ENCODE peak calls at places on chromosomes 6 and 20, in ten cellular contexts. One of them, this sample, is unnamed. For H3K36me3, the result is how much of the 10 kb centered on the place peaks cover.

GRCh38 chr20:57619053-57619831 is 984 bp downstream of the ZBP1 start:
- DNase-seq in body of pancreas: no peak
- DNase-seq in hepatocyte: no peak
- DNase-seq in GM23248: no peak
- DNase-seq in bronchial epithelial cell: no peak
- DNase-seq in esophagus muscularis mucosa: no peak
- DNase-seq in HCT116: no peak
- DNase-seq in cardiac muscle cell: no peak
- DNase-seq in H7: no peak
- DNase-seq in osteoblast: no peak
- DNase-seq in this sample: no peak

GRCh38 chr6:16322666-16323312 is 84.4 kb downstream of the GMPR start:
- DNase-seq in body of pancreas: peak
- DNase-seq in hepatocyte: peak
- DNase-seq in GM23248: peak
- DNase-seq in bronchial epithelial cell: peak
- DNase-seq in esophagus muscularis mucosa: no peak
- DNase-seq in HCT116: no peak
- DNase-seq in cardiac muscle cell: peak
- DNase-seq in H7: no peak
- DNase-seq in osteoblast: peak
- DNase-seq in this sample: peak

GRCh38 chr20:61303675-61304074 is 51.6 kb downstream of the CDH4 start:
- DNase-seq in body of pancreas: no peak
- DNase-seq in hepatocyte: no peak
- DNase-seq in GM23248: no peak
- DNase-seq in bronchial epithelial cell: no peak
- DNase-seq in esophagus muscularis mucosa: no peak
- DNase-seq in HCT116: no peak
- DNase-seq in cardiac muscle cell: no peak
- DNase-seq in H7: no peak
- DNase-seq in osteoblast: peak
- DNase-seq in this sample: no peak

GRCh38 chr6:9942131-9942530 is 472.7 kb downstream of the TFAP2A start:
- DNase-seq in body of pancreas: no peak
- DNase-seq in hepatocyte: no peak
- DNase-seq in GM23248: no peak
- DNase-seq in bronchial epithelial cell: no peak
- DNase-seq in esophagus muscularis mucosa: no peak
- DNase-seq in HCT116: no peak
- DNase-seq in cardiac muscle cell: no peak
- DNase-seq in H7: no peak
- DNase-seq in osteoblast: no peak
- DNase-seq in this sample: no peak

GRCh38 chr6:129889580-129889979 is 28.5 kb upstream of the TMEM244 start:
- DNase-seq in body of pancreas: no peak
- DNase-seq in hepatocyte: no peak
- DNase-seq in GM23248: peak
- DNase-seq in bronchial epithelial cell: peak
- DNase-seq in esophagus muscularis mucosa: no peak
- DNase-seq in HCT116: no peak
- DNase-seq in cardiac muscle cell: peak
- DNase-seq in H7: no peak
- DNase-seq in osteoblast: peak
- DNase-seq in this sample: no peak

GRCh38 chr20:10357974-10358373 is 76.0 kb downstream of the MKKS start:
- DNase-seq in body of pancreas: no peak
- DNase-seq in hepatocyte: no peak
- DNase-seq in GM23248: peak
- DNase-seq in bronchial epithelial cell: no peak
- DNase-seq in esophagus muscularis mucosa: no peak
- DNase-seq in HCT116: no peak
- DNase-seq in cardiac muscle cell: peak
- DNase-seq in H7: no peak
- DNase-seq in osteoblast: no peak
- DNase-seq in this sample: no peak

GRCh38 chr6:1230689-1231605 is 81.0 kb upstream of the FOXQ1 start:
- DNase-seq in body of pancreas: no peak
- DNase-seq in hepatocyte: no peak
- DNase-seq in GM23248: no peak
- DNase-seq in bronchial epithelial cell: no peak
- DNase-seq in esophagus muscularis mucosa: no peak
- DNase-seq in HCT116: no peak
- DNase-seq in cardiac muscle cell: no peak
- DNase-seq in H7: no peak
- DNase-seq in osteoblast: no peak
- DNase-seq in this sample: peak

GRCh38 chr6:163661271-163661671 is 246.8 kb downstream of the QKI start:
- DNase-seq in body of pancreas: no peak
- DNase-seq in hepatocyte: no peak
- DNase-seq in GM23248: no peak
- DNase-seq in bronchial epithelial cell: no peak
- DNase-seq in esophagus muscularis mucosa: peak
- DNase-seq in HCT116: no peak
- DNase-seq in cardiac muscle cell: no peak
- DNase-seq in H7: no peak
- DNase-seq in osteoblast: no peak
- DNase-seq in this sample: no peak

GRCh38 chr6:47414517-47415167 is 62.9 kb upstream of the CD2AP start:
- DNase-seq in body of pancreas: no peak
- DNase-seq in hepatocyte: peak
- DNase-seq in GM23248: peak
- DNase-seq in bronchial epithelial cell: peak
- DNase-seq in esophagus muscularis mucosa: no peak
- DNase-seq in HCT116: no peak
- DNase-seq in cardiac muscle cell: peak
- DNase-seq in H7: no peak
- DNase-seq in osteoblast: peak
- DNase-seq in this sample: no peak

GRCh38 chr20:17969276-17969883 is 562 bp downstream of the MGME1 start:
- DNase-seq in body of pancreas: peak
- DNase-seq in hepatocyte: peak
- DNase-seq in GM23248: peak
- DNase-seq in bronchial epithelial cell: peak
- DNase-seq in esophagus muscularis mucosa: no peak
- DNase-seq in HCT116: no peak
- DNase-seq in cardiac muscle cell: peak
- DNase-seq in H7: peak
- DNase-seq in osteoblast: peak
- DNase-seq in this sample: peak

GRCh38 chr6:126955621-126956020 is 162.8 kb upstream of the RSPO3 start:
- DNase-seq in body of pancreas: no peak
- DNase-seq in hepatocyte: no peak
- DNase-seq in GM23248: no peak
- DNase-seq in bronchial epithelial cell: peak
- DNase-seq in esophagus muscularis mucosa: no peak
- DNase-seq in HCT116: no peak
- DNase-seq in cardiac muscle cell: no peak
- DNase-seq in H7: no peak
- DNase-seq in osteoblast: no peak
- DNase-seq in this sample: no peak

GRCh38 chr6:11994875-11995461 is 17.1 kb upstream of the HIVEP1 start:
- DNase-seq in body of pancreas: no peak
- DNase-seq in hepatocyte: no peak
- DNase-seq in GM23248: peak
- DNase-seq in bronchial epithelial cell: peak
- DNase-seq in esophagus muscularis mucosa: no peak
- DNase-seq in HCT116: no peak
- DNase-seq in cardiac muscle cell: no peak
- DNase-seq in H7: no peak
- DNase-seq in osteoblast: no peak
- DNase-seq in this sample: no peak

GRCh38 chr6:52324239-52324638 is 37.7 kb upstream of the PAQR8 start:
- DNase-seq in body of pancreas: no peak
- DNase-seq in hepatocyte: no peak
- DNase-seq in GM23248: no peak
- DNase-seq in bronchial epithelial cell: no peak
- DNase-seq in esophagus muscularis mucosa: no peak
- DNase-seq in HCT116: no peak
- DNase-seq in cardiac muscle cell: no peak
- DNase-seq in H7: no peak
- DNase-seq in osteoblast: no peak
- DNase-seq in this sample: no peak

DNA sequence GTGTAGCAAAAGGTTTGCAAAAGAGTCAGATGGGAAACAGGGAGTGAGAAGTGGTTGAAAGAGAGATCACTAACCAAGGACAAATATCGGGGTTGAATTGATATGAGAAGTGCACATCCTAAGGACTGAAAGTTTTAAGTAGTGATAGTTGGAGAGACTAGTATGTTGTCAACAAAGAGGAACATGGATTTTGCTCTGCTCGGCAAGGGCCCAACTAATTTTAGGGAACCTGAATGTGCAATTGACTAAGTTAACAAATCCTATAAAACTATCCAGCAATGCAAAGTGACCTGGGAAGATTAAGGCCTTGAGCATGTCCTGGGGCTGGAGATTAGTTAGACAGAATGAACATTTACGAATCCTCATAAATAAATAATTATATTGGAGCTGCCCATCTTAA is 137.2 kb upstream of the TENT5A start:
- DNase-seq in body of pancreas: no peak
- DNase-seq in hepatocyte: no peak
- DNase-seq in GM23248: no peak
- DNase-seq in bronchial epithelial cell: no peak
- DNase-seq in esophagus muscularis mucosa: no peak
- DNase-seq in HCT116: no peak
- DNase-seq in cardiac muscle cell: no peak
- DNase-seq in H7: no peak
- DNase-seq in osteoblast: no peak
- DNase-seq in this sample: no peak
- H3K36me3 ChIP-seq in body of pancreas: under half
- H3K36me3 ChIP-seq in hepatocyte: under half
- H3K36me3 ChIP-seq in GM23248: under half
- H3K36me3 ChIP-seq in bronchial epithelial cell: under half
- H3K36me3 ChIP-seq in esophagus muscularis mucosa: under half
- H3K36me3 ChIP-seq in HCT116: under half
- H3K36me3 ChIP-seq in cardiac muscle cell: under half
- H3K36me3 ChIP-seq in H7: under half
- H3K36me3 ChIP-seq in osteoblast: under half
- H3K36me3 ChIP-seq in this sample: under half

GRCh38 chr6:3310710-3311109 is 52.0 kb downstream of the PSMG4 start:
- DNase-seq in body of pancreas: no peak
- DNase-seq in hepatocyte: no peak
- DNase-seq in GM23248: no peak
- DNase-seq in bronchial epithelial cell: peak
- DNase-seq in esophagus muscularis mucosa: no peak
- DNase-seq in HCT116: no peak
- DNase-seq in cardiac muscle cell: no peak
- DNase-seq in H7: no peak
- DNase-seq in osteoblast: no peak
- DNase-seq in this sample: peak
- H3K36me3 ChIP-seq in body of pancreas: under half
- H3K36me3 ChIP-seq in hepatocyte: under half
- H3K36me3 ChIP-seq in GM23248: under half
- H3K36me3 ChIP-seq in bronchial epithelial cell: under half
- H3K36me3 ChIP-seq in esophagus muscularis mucosa: under half
- H3K36me3 ChIP-seq in HCT116: under half
- H3K36me3 ChIP-seq in cardiac muscle cell: under half
- H3K36me3 ChIP-seq in H7: under half
- H3K36me3 ChIP-seq in osteoblast: under half
- H3K36me3 ChIP-seq in this sample: under half

DNA sequence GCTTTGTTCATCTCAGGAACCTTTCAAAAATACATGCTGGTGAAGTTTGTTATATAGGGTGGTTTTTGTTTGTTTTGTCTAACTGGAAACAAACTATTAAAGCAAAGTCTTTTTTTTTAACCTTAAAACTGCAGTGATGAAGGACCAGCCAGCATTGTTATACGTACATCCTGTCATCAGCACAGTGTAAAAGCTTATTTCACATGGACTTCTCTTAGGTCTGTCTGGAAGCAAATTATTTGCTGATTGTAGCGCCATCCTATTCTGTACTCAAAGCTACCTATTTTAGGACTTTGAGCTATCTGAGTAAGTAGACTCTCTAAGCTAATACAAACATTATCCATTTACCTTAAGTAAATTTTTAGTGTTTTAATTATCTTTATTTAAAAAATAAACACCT is 61.7 kb downstream of the SNX9 start:
- DNase-seq in body of pancreas: no peak
- DNase-seq in hepatocyte: no peak
- DNase-seq in GM23248: no peak
- DNase-seq in bronchial epithelial cell: no peak
- DNase-seq in esophagus muscularis mucosa: no peak
- DNase-seq in HCT116: no peak
- DNase-seq in cardiac muscle cell: no peak
- DNase-seq in H7: no peak
- DNase-seq in osteoblast: peak
- DNase-seq in this sample: no peak
- H3K36me3 ChIP-seq in body of pancreas: under half
- H3K36me3 ChIP-seq in hepatocyte: under half
- H3K36me3 ChIP-seq in GM23248: half or more
- H3K36me3 ChIP-seq in bronchial epithelial cell: under half
- H3K36me3 ChIP-seq in esophagus muscularis mucosa: under half
- H3K36me3 ChIP-seq in HCT116: under half
- H3K36me3 ChIP-seq in cardiac muscle cell: under half
- H3K36me3 ChIP-seq in H7: under half
- H3K36me3 ChIP-seq in osteoblast: under half
- H3K36me3 ChIP-seq in this sample: half or more

DNA sequence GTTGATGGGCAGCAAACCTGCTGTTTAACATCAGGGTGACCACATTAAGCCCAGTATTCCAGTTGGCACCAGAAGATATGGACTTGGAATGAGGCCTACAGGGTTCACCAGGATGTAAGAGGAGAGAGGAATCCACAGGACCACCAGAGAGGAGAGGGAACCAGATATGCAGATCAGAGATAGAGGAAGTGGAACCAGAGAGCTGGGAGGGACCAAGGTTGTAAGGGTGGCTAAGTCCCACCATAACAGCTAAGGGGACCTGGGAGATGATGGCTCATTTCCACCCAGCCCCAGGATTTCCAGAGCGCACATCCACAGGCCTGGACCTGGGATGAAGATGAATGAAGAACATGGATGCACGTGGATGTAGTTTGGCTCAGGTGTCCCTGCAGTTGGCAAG is 11.1 kb downstream of the BTN2A1 start:
- DNase-seq in body of pancreas: no peak
- DNase-seq in hepatocyte: no peak
- DNase-seq in GM23248: no peak
- DNase-seq in bronchial epithelial cell: no peak
- DNase-seq in esophagus muscularis mucosa: no peak
- DNase-seq in HCT116: no peak
- DNase-seq in cardiac muscle cell: no peak
- DNase-seq in H7: no peak
- DNase-seq in osteoblast: no peak
- DNase-seq in this sample: no peak
- H3K36me3 ChIP-seq in body of pancreas: under half
- H3K36me3 ChIP-seq in hepatocyte: under half
- H3K36me3 ChIP-seq in GM23248: under half
- H3K36me3 ChIP-seq in bronchial epithelial cell: under half
- H3K36me3 ChIP-seq in esophagus muscularis mucosa: half or more
- H3K36me3 ChIP-seq in HCT116: under half
- H3K36me3 ChIP-seq in cardiac muscle cell: under half
- H3K36me3 ChIP-seq in H7: under half
- H3K36me3 ChIP-seq in osteoblast: half or more
- H3K36me3 ChIP-seq in this sample: half or more